ENCODE peak calls at places on chromosomes 2 and 18, in nine cellular contexts. One of them, this sample, is unnamed.

GRCh38 chr2:232688201-232688600 is 8.9 kb upstream of the GIGYF2 start:
- DNase-seq in ACHN: no peak
- DNase-seq in HFFc6: no peak
- DNase-seq in T-helper 2 cell: no peak
- DNase-seq in HFF-Myc: no peak
- DNase-seq in cardiac septum: no peak
- DNase-seq in T-helper 1 cell: no peak
- DNase-seq in stimulated activated CD4-positive, alpha-beta T cell treated with anti-CD3 and anti-CD28 coated beads, Interleukin-1b, Interleukin-23, amount 100 ng/mL, for 4 hours: no peak
- DNase-seq in iris pigment epithelial cell: no peak
- DNase-seq in this sample: no peak

GRCh38 chr18:77346446-77346845 is 96.8 kb downstream of the GALR1 start:
- DNase-seq in HFF-Myc: no peak
- DNase-seq in T-helper 2 cell: no peak
- DNase-seq in stimulated activated CD4-positive, alpha-beta T cell treated with anti-CD3 and anti-CD28 coated beads, Interleukin-1b, Interleukin-23, amount 100 ng/mL, for 4 hours: no peak
- DNase-seq in T-helper 1 cell: no peak
- DNase-seq in ACHN: no peak
- DNase-seq in iris pigment epithelial cell: peak; percentile 39
- DNase-seq in HFFc6: no peak
- DNase-seq in cardiac septum: no peak
- DNase-seq in this sample: no peak

GRCh38 chr2:46575467-46575866 is 96.1 kb downstream of the TMEM247 start:
- DNase-seq in T-helper 2 cell: no peak
- DNase-seq in iris pigment epithelial cell: peak; percentile 15
- DNase-seq in HFFc6: no peak
- DNase-seq in ACHN: no peak
- DNase-seq in HFF-Myc: no peak
- DNase-seq in T-helper 1 cell: no peak
- DNase-seq in stimulated activated CD4-positive, alpha-beta T cell treated with anti-CD3 and anti-CD28 coated beads, Interleukin-1b, Interleukin-23, amount 100 ng/mL, for 4 hours: no peak
- DNase-seq in cardiac septum: no peak
- DNase-seq in this sample: no peak

GRCh38 chr2:239507576-239508258 is 106.9 kb upstream of the HDAC4 start:
- DNase-seq in iris pigment epithelial cell: no peak
- DNase-seq in cardiac septum: no peak
- DNase-seq in stimulated activated CD4-positive, alpha-beta T cell treated with anti-CD3 and anti-CD28 coated beads, Interleukin-1b, Interleukin-23, amount 100 ng/mL, for 4 hours: no peak
- DNase-seq in T-helper 2 cell: no peak
- DNase-seq in HFF-Myc: no peak
- DNase-seq in ACHN: no peak
- DNase-seq in HFFc6: no peak
- DNase-seq in T-helper 1 cell: no peak
- DNase-seq in this sample: no peak

GRCh38 chr2:239934571-239935171 is 90.5 kb downstream of the NDUFA10 start:
- DNase-seq in T-helper 2 cell: no peak
- DNase-seq in iris pigment epithelial cell: peak; percentile 54
- DNase-seq in T-helper 1 cell: no peak
- DNase-seq in stimulated activated CD4-positive, alpha-beta T cell treated with anti-CD3 and anti-CD28 coated beads, Interleukin-1b, Interleukin-23, amount 100 ng/mL, for 4 hours: peak; percentile 34
- DNase-seq in HFFc6: no peak
- DNase-seq in HFF-Myc: peak; percentile 21
- DNase-seq in ACHN: peak; percentile 51
- DNase-seq in cardiac septum: peak; percentile 90
- DNase-seq in this sample: peak; percentile 10

GRCh38 chr2:19119326-19120001 is 239.0 kb downstream of the OSR1 start:
- DNase-seq in HFF-Myc: no peak
- DNase-seq in iris pigment epithelial cell: no peak
- DNase-seq in T-helper 1 cell: no peak
- DNase-seq in HFFc6: no peak
- DNase-seq in T-helper 2 cell: no peak
- DNase-seq in ACHN: no peak
- DNase-seq in stimulated activated CD4-positive, alpha-beta T cell treated with anti-CD3 and anti-CD28 coated beads, Interleukin-1b, Interleukin-23, amount 100 ng/mL, for 4 hours: no peak
- DNase-seq in cardiac septum: no peak
- DNase-seq in this sample: no peak

GRCh38 chr18:48902856-48903601 is 47.7 kb downstream of the SMAD7 start:
- DNase-seq in ACHN: no peak
- DNase-seq in cardiac septum: peak; percentile 82
- DNase-seq in HFFc6: no peak
- DNase-seq in HFF-Myc: no peak
- DNase-seq in T-helper 1 cell: no peak
- DNase-seq in T-helper 2 cell: no peak
- DNase-seq in iris pigment epithelial cell: peak; percentile 79
- DNase-seq in stimulated activated CD4-positive, alpha-beta T cell treated with anti-CD3 and anti-CD28 coated beads, Interleukin-1b, Interleukin-23, amount 100 ng/mL, for 4 hours: no peak
- DNase-seq in this sample: no peak

GRCh38 chr2:241399941-241400922 is 44.1 kb downstream of the FARP2 start:
- DNase-seq in HFF-Myc: no peak
- DNase-seq in stimulated activated CD4-positive, alpha-beta T cell treated with anti-CD3 and anti-CD28 coated beads, Interleukin-1b, Interleukin-23, amount 100 ng/mL, for 4 hours: no peak
- DNase-seq in cardiac septum: no peak
- DNase-seq in T-helper 2 cell: no peak
- DNase-seq in ACHN: no peak
- DNase-seq in T-helper 1 cell: no peak
- DNase-seq in iris pigment epithelial cell: no peak
- DNase-seq in HFFc6: no peak
- DNase-seq in this sample: no peak

GRCh38 chr2:128311216-128311754 is 7.4 kb downstream of the HS6ST1 start:
- DNase-seq in T-helper 2 cell: peak; percentile 0
- DNase-seq in T-helper 1 cell: no peak
- DNase-seq in stimulated activated CD4-positive, alpha-beta T cell treated with anti-CD3 and anti-CD28 coated beads, Interleukin-1b, Interleukin-23, amount 100 ng/mL, for 4 hours: no peak
- DNase-seq in cardiac septum: peak; percentile 41
- DNase-seq in HFF-Myc: no peak
- DNase-seq in ACHN: no peak
- DNase-seq in HFFc6: no peak
- DNase-seq in iris pigment epithelial cell: no peak
- DNase-seq in this sample: no peak

This sample was measured in glomerular endothelial cell.